ENCODE peak calls at places on chromosomes 1 and 21, in nine cellular contexts. V, M, E, P, D, S, G, L and A are unnamed samples. For H3K4me1, the result is how much of the 10 kb centered on the place peaks cover.

GRCh38 chr1:229019647-229020281 is 251.1 kb upstream of the RAB4A start:
- DNase-seq in V (no peak), M (no peak), E (no peak), P (no peak), D (no peak), S (no peak), G (peak), L (no peak), A (peak)

GRCh38 chr1:183450086-183450485 is 22.2 kb upstream of the SMG7 start:
- DNase-seq in V (no peak), M (no peak), E (no peak), P (no peak), D (no peak), S (no peak), G (no peak), L (no peak), A (no peak)

GRCh38 chr21:35348686-35349085 is 299.6 kb upstream of the RUNX1 start:
- DNase-seq in V (no peak), M (no peak), E (no peak), P (no peak), D (no peak), S (no peak), G (no peak), L (no peak), A (no peak)

GRCh38 chr1:22635436-22635835 is 992 bp upstream of the C1QA start:
- DNase-seq in V (no peak), M (no peak), E (no peak), P (peak), D (no peak), S (peak), G (no peak), L (no peak), A (no peak)

GRCh38 chr1:153192697-153193096 is 10.5 kb upstream of the LELP1 start:
- DNase-seq in V (no peak), M (no peak), E (no peak), P (no peak), D (no peak), S (no peak), G (peak), L (no peak), A (no peak)

GRCh38 chr1:158199840-158200239 is 19.1 kb downstream of the CD1D start:
- DNase-seq in V (no peak), M (no peak), E (no peak), P (no peak), D (no peak), S (no peak), G (no peak), L (no peak), A (no peak)

GRCh38 chr1:3570081-3570986 is 41.0 kb downstream of the MEGF6 start:
- DNase-seq in V (no peak), M (no peak), E (no peak), P (no peak), D (no peak), S (no peak), G (no peak), L (no peak), A (peak)

GRCh38 chr21:41111681-41112080 is 56.3 kb upstream of the BACE2 start:
- DNase-seq in V (no peak), M (no peak), E (no peak), P (no peak), D (no peak), S (no peak), G (no peak), L (no peak), A (no peak)

GRCh38 chr21:38297871-38298270 is 41.1 kb downstream of the KCNJ15 start:
- DNase-seq in V (no peak), M (no peak), E (no peak), P (no peak), D (no peak), S (no peak), G (no peak), L (no peak), A (no peak)

GRCh38 chr21:35294231-35294898 is 245.3 kb upstream of the RUNX1 start:
- DNase-seq in V (no peak), M (no peak), E (no peak), P (no peak), D (no peak), S (no peak), G (peak), L (no peak), A (no peak)

GRCh38 chr1:184507165-184507564 is 120.3 kb downstream of the C1orf21 start:
- DNase-seq in V (no peak), M (no peak), E (no peak), P (no peak), D (no peak), S (no peak), G (no peak), L (no peak), A (no peak)

GRCh38 chr1:71047635-71048607 is at the start of gene PTGER3:
- DNase-seq in V (no peak), M (peak), E (peak), P (peak), D (peak), S (peak), G (peak), L (no peak), A (peak)

GRCh38 chr1:167618366-167618765 is 11.7 kb upstream of the RCSD1 start:
- DNase-seq in V (no peak), M (peak), E (no peak), P (no peak), D (no peak), S (no peak), G (no peak), L (no peak), A (no peak)

GRCh38 chr1:215416497-215416896 is 150.6 kb upstream of the KCTD3 start:
- DNase-seq in V (no peak), M (no peak), E (no peak), P (no peak), D (no peak), S (no peak), G (no peak), L (no peak), A (no peak)

GRCh38 chr1:55329091-55329490 is 113.9 kb upstream of the USP24 start:
- DNase-seq in V (no peak), M (no peak), E (no peak), P (peak), D (no peak), S (no peak), G (no peak), L (no peak), A (no peak)

GRCh38 chr1:59100975-59101374 is 195.9 kb upstream of the FGGY start:
- DNase-seq in V (no peak), M (no peak), E (no peak), P (no peak), D (no peak), S (no peak), G (no peak), L (no peak), A (no peak)

GRCh38 chr1:236451796-236452373 is 57.8 kb downstream of the EDARADD start:
- DNase-seq in V (no peak), M (no peak), E (no peak), P (no peak), D (no peak), S (peak), G (peak), L (peak), A (no peak)

GRCh38 chr1:211113566-211113965 is 20.4 kb downstream of the KCNH1 start:
- DNase-seq in V (no peak), M (no peak), E (no peak), P (no peak), D (no peak), S (no peak), G (no peak), L (no peak), A (no peak)

GRCh38 chr1:161483361-161483760 is 21.9 kb upstream of the FCGR2A start:
- DNase-seq in V (no peak), M (no peak), E (no peak), P (no peak), D (no peak), S (no peak), G (no peak), L (no peak), A (no peak)

GRCh38 chr1:187958207-187958606 is 1129.5 kb downstream of the PLA2G4A start:
- DNase-seq in V (no peak), M (no peak), E (no peak), P (no peak), D (no peak), S (no peak), G (no peak), L (no peak), A (no peak)

GRCh38 chr21:44682580-44683151 is 703 bp upstream of the KRTAP12-1 start:
- DNase-seq in V (peak), M (no peak), E (no peak), P (no peak), D (peak), S (no peak), G (no peak), L (no peak), A (peak)

GRCh38 chr1:158002022-158002629 is 8.7 kb downstream of the KIRREL1 start:
- DNase-seq in V (no peak), M (no peak), E (no peak), P (no peak), D (no peak), S (no peak), G (no peak), L (no peak), A (no peak)

GRCh38 chr1:43872280-43872679 is 61.3 kb upstream of the ARTN start:
- DNase-seq in V (no peak), M (no peak), E (no peak), P (no peak), D (no peak), S (no peak), G (no peak), L (no peak), A (no peak)

GRCh38 chr1:175317309-175317708 is 124.7 kb upstream of the KIAA0040 start:
- DNase-seq in V (no peak), M (no peak), E (no peak), P (no peak), D (no peak), S (no peak), G (no peak), L (no peak), A (no peak)

GRCh38 chr1:184972281-184973055 is 1.8 kb downstream of the NIBAN1 start:
- DNase-seq in V (no peak), M (no peak), E (no peak), P (no peak), D (no peak), S (no peak), G (no peak), L (no peak), A (no peak)

GRCh38 chr1:18557621-18558465 is 72.8 kb upstream of the PAX7 start:
- DNase-seq in V (no peak), M (no peak), E (no peak), P (no peak), D (no peak), S (no peak), G (peak), L (no peak), A (peak)

GRCh38 chr1:38009088-38009840 is 3.3 kb upstream of the UTP11 start:
- DNase-seq in V (peak), M (no peak), E (peak), P (no peak), D (peak), S (peak), G (no peak), L (peak), A (no peak)
- H3K4me1 ChIP-seq in V (under half), M (under half), E (under half), P (under half), D (under half), S (under half), G (under half), L (under half), A (under half)

DNA sequence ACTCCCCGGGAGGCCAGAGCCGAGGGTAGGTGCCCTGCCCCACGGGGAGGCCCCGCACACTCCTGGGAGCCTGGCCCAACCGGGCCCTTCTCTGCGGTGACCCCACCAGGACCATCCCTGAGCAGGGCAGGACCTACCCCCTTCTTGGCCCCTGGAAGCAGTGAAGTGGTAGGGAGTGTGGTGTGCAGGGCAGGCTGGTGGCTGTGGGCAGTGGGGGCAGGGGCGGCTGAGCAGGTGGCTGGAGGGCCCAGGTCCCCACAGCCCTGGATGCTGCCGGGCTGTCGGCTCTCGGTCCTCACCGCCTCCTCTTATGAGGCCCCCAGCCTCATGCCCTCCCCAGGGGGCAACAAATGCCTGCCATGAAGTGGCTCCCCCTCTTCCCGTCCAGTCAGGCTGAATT is 19.5 kb downstream of the PLCH2 start:
- DNase-seq in V (no peak), M (no peak), E (no peak), P (no peak), D (no peak), S (no peak), G (no peak), L (no peak), A (no peak)
- H3K4me1 ChIP-seq in V (under half), M (half or more), E (under half), P (under half), D (under half), S (under half), G (under half), L (half or more), A (under half)

DNA sequence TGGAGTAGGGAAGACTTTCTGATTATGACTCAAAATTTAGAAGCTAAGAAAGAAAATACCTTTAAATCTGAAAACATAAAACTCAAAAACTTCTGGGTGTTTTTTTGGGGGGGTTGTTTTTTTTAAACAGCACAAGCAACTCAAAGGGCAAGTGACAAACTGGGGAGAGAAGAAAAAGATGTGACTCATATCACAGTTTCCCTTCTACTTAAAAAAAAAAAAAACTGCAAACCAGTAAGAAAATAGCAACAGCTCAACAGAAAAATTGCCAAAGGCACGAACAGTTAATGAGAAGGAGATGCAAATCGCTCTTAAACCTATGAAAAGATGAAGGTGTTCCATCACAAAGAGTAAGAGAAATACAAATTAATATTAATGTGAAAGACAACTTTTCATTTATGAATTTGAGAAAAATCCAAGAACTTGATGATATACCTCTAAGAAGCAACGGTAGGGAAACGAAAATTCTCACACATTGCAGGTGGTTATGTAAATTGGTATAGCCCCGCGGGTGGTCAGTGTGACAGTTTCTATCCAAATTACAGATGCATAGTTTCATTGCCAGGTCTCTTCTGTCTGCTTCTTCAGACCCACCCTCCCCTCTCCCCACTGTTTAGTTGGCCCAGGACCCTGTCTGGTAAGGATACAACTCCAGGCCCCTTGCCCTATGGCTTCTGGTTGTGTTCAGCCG is 9.0 kb downstream of the IFNAR2 start:
- DNase-seq in V (no peak), M (no peak), E (no peak), P (no peak), D (no peak), S (no peak), G (no peak), L (no peak), A (no peak)
- H3K4me1 ChIP-seq in V (under half), M (half or more), E (half or more), P (under half), D (under half), S (under half), G (under half), L (half or more), A (under half)

GRCh38 chr1:1354271-1355247 is 3.8 kb downstream of the MXRA8 start:
- DNase-seq in V (no peak), M (no peak), E (peak), P (peak), D (no peak), S (no peak), G (no peak), L (no peak), A (no peak)

GRCh38 chr1:1353389-1354151 is 4.4 kb upstream of the DVL1 start:
- DNase-seq in V (no peak), M (no peak), E (no peak), P (no peak), D (no peak), S (no peak), G (no peak), L (no peak), A (no peak)

GRCh38 chr1:1356166-1356795 is 2.1 kb downstream of the MXRA8 start:
- DNase-seq in V (no peak), M (no peak), E (no peak), P (no peak), D (no peak), S (no peak), G (no peak), L (no peak), A (no peak)

GRCh38 chr1:1356796-1357401 is 1.5 kb downstream of the MXRA8 start:
- DNase-seq in V (no peak), M (no peak), E (no peak), P (peak), D (no peak), S (no peak), G (peak), L (no peak), A (no peak)

DNA sequence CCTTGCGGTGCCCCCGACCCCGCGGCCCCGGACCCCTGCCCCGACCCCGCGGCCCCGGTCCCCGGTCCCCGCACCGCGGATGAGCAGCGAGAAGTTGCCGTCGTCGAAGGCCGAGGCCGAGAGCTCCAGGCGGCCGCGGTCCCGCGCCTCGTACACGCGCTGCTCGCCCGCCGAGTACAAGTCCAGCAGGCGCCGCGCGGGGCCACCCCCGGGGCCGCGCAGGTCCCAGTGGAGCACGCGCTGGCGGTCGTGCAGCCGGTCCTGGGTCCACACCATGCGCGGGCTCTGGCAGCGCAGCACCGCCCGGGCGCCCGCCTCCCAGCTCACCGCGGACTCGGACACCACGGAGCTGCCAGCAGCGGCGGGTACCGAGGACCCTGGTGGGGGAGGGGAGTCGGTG is 3.0 kb downstream of the MXRA8 start:
- DNase-seq in V (no peak), M (no peak), E (no peak), P (peak), D (no peak), S (no peak), G (peak), L (no peak), A (no peak)
- H3K4me1 ChIP-seq in V (half or more), M (half or more), E (under half), P (under half), D (under half), S (under half), G (half or more), L (under half), A (under half)

GRCh38 chr1:81703736-81704463 is 96.8 kb upstream of the ADGRL2 start:
- DNase-seq in V (no peak), M (no peak), E (no peak), P (no peak), D (no peak), S (no peak), G (no peak), L (no peak), A (no peak)
- H3K4me1 ChIP-seq in V (under half), M (under half), E (under half), P (under half), D (under half), S (under half), G (under half), L (under half), A (under half)

GRCh38 chr1:12452262-12452661 is 165.7 kb downstream of the DHRS3 start:
- DNase-seq in V (no peak), M (no peak), E (no peak), P (no peak), D (no peak), S (no peak), G (no peak), L (no peak), A (no peak)

GRCh38 chr1:12448746-12449177 is 169.2 kb downstream of the DHRS3 start:
- DNase-seq in V (no peak), M (no peak), E (no peak), P (no peak), D (no peak), S (no peak), G (no peak), L (no peak), A (no peak)

GRCh38 chr1:12451560-12451900 is 166.5 kb downstream of the DHRS3 start:
- DNase-seq in V (no peak), M (no peak), E (no peak), P (no peak), D (no peak), S (no peak), G (no peak), L (no peak), A (no peak)

GRCh38 chr1:12450831-12451559 is 167.0 kb downstream of the DHRS3 start:
- DNase-seq in V (no peak), M (no peak), E (no peak), P (no peak), D (no peak), S (no peak), G (no peak), L (no peak), A (no peak)

GRCh38 chr1:12450090-12450764 is 167.8 kb downstream of the DHRS3 start:
- DNase-seq in V (no peak), M (no peak), E (peak), P (no peak), D (no peak), S (no peak), G (no peak), L (no peak), A (no peak)
- H3K4me1 ChIP-seq in V (half or more), M (half or more), E (half or more), P (half or more), D (under half), S (under half), G (half or more), L (half or more), A (under half)

GRCh38 chr1:204506969-204507316 is 9.3 kb upstream of the MDM4 start:
- DNase-seq in V (no peak), M (no peak), E (peak), P (peak), D (no peak), S (peak), G (peak), L (peak), A (peak)
- H3K4me1 ChIP-seq in V (under half), M (under half), E (under half), P (under half), D (under half), S (under half), G (under half), L (under half), A (under half)

DNA sequence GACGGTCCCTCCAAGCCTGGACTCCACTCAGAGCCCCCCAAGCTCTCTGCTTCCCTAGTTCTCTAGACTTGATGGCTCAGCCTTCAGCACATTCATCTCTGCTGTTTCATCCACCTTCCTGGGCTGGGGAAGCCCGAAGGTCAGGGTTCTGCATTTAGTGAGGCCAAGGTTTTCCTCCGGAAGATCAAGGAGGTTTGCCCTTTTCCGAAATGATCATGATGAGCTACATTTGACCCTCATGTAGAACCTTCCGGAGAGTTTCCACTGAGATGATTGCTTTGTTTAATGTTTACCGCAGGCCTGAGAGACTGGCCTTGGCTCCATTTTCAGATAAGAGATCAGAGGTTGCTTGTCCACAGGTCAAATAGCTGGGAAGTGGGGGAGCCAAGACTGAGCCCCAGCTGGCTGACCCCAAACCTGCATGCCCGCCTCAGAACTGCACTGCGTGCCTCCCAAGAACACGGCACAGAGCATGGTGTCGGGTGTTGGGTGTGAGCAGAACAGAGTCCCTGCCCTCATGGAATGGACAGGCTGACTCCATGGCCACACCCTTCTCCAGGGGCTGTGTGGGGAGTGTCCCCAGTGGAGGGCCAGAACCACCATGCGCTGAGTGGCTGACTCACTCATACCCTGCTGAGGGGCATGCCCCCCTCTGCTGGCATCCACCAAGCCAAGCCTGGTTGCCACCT is 200.8 kb upstream of the TMEM51 start:
- DNase-seq in V (no peak), M (no peak), E (no peak), P (no peak), D (no peak), S (no peak), G (no peak), L (no peak), A (no peak)
- H3K4me1 ChIP-seq in V (under half), M (half or more), E (under half), P (under half), D (under half), S (under half), G (under half), L (under half), A (under half)